ENCODE peak calls at places on chromosomes 11 and 22, in ten cellular contexts. M is mucosa of descending colon; G is body of pancreas; Y is naive thymus-derived CD4-positive, alpha-beta T cell; X is Panc1; Z is endodermal cell; K is choroid plexus epithelial cell; N is mesenchymal stem cell; Q is GM12878; U is AG09309. P is an unnamed sample.

GRCh38 chr11:116114198-116114651 is 610.0 kb upstream of the CADM1 start:
- DNase-seq in M (no peak), G (no peak), Y (no peak), X (no peak), Z (peak), K (no peak), N (no peak), Q (no peak), U (no peak), P (no peak)

GRCh38 chr11:11148104-11148509 is 204.9 kb downstream of the CSNK2A3 start:
- DNase-seq in M (peak), G (peak), Y (peak), X (no peak), Z (peak), K (peak), N (peak), Q (no peak), U (peak), P (peak)

GRCh38 chr11:46322759-46323158 is 24.5 kb upstream of the DGKZ start:
- DNase-seq in M (peak), G (no peak), Y (no peak), X (no peak), Z (peak), K (peak), N (no peak), Q (no peak), U (no peak), P (no peak)

GRCh38 chr11:120722539-120722938 is 211.0 kb downstream of the GRIK4 start:
- DNase-seq in M (no peak), G (no peak), Y (no peak), X (no peak), Z (no peak), K (no peak), N (no peak), Q (no peak), U (no peak), P (no peak)

GRCh38 chr11:119594639-119595249 is 134.3 kb downstream of the NECTIN1 start:
- DNase-seq in M (no peak), G (peak), Y (no peak), X (no peak), Z (no peak), K (peak), N (peak), Q (no peak), U (no peak), P (peak)

GRCh38 chr11:125375146-125375545 is 120.9 kb downstream of the FEZ1 start:
- DNase-seq in M (no peak), G (no peak), Y (no peak), X (no peak), Z (no peak), K (no peak), N (no peak), Q (no peak), U (no peak), P (no peak)

GRCh38 chr11:111310723-111311122 is 12.4 kb downstream of the POU2AF3 start:
- DNase-seq in M (no peak), G (no peak), Y (no peak), X (no peak), Z (no peak), K (no peak), N (no peak), Q (no peak), U (no peak), P (no peak)

GRCh38 chr11:45348729-45349128 is 62.6 kb upstream of the SYT13 start:
- DNase-seq in M (no peak), G (no peak), Y (no peak), X (no peak), Z (peak), K (no peak), N (no peak), Q (no peak), U (no peak), P (no peak)

GRCh38 chr11:43790444-43790794 is 90.2 kb upstream of the ALKBH3 start:
- DNase-seq in M (no peak), G (no peak), Y (no peak), X (no peak), Z (no peak), K (peak), N (no peak), Q (no peak), U (peak), P (peak)

GRCh38 chr22:37633693-37634504 is 5.6 kb upstream of the SH3BP1 start:
- DNase-seq in M (peak), G (peak), Y (peak), X (no peak), Z (peak), K (peak), N (peak), Q (peak), U (peak), P (no peak)
- H3K4me3 ChIP-seq in M (no peak), G (no peak), Y (peak), X (no peak), Z (no peak), K (peak), N (peak), Q (peak), U (no peak), P (no peak)

DNA sequence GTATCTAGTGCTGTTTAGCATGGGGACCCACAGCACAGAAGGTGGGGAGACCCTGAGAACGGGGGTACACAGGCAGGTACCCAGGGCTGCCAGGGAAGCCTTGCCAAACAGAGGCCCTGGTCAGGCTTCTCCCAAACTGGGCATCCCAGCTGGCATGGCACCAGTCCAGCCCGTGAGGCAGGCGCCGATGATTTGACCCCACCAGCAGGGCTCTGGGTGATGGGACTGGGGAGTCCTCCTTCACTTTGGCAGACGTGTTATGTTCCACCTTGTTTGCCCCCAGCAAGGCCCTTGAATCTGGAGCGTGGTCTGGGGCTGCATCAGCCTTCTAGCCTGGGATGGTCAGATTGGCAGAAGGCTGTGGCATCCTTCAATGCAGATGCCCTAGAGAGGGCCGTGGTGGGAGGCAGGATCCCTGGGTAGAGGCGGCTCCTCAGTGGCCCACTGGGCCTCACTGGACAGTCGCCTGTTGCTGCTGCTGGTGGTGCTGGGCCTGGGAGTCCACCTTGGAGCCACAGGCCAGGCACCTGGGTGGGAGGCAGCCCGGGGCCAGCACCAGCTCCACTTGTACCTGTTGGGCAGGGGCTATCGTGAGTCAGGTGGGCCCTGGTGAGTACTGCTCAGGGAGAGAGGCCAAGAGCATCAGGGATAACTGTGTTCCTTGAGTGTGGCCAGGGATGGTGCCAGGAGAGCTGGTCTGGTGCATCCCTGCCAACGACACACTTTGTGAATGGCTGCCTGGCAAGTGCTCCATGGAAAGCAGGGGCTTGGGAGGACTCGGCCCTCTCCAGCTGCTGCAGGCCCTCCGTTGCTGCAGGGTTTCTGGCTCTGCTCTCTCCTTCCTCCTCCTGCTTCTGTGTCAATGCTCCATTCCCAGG is 3.3 kb downstream of the ADORA2A start:
- DNase-seq in M (no peak), G (no peak), Y (no peak), X (no peak), Z (no peak), K (no peak), N (no peak), Q (no peak), U (no peak), P (no peak)
- H3K4me3 ChIP-seq in M (no peak), G (no peak), Y (no peak), X (no peak), Z (no peak), K (no peak), N (no peak), Q (peak), U (no peak), P (no peak)

GRCh38 chr11:64891880-64892279 is 13.5 kb upstream of the EHD1 start:
- DNase-seq in M (no peak), G (no peak), Y (no peak), X (no peak), Z (no peak), K (no peak), N (no peak), Q (no peak), U (no peak), P (no peak)

GRCh38 chr11:64892411-64892831 is 14.0 kb upstream of the EHD1 start:
- DNase-seq in M (peak), G (peak), Y (no peak), X (no peak), Z (no peak), K (no peak), N (no peak), Q (no peak), U (no peak), P (no peak)

GRCh38 chr11:64893194-64894069 is 15.0 kb upstream of the EHD1 start:
- DNase-seq in M (peak), G (peak), Y (no peak), X (no peak), Z (no peak), K (no peak), N (no peak), Q (no peak), U (no peak), P (no peak)

GRCh38 chr11:64894070-64894811 is 15.8 kb upstream of the EHD1 start:
- DNase-seq in M (peak), G (peak), Y (peak), X (no peak), Z (peak), K (peak), N (peak), Q (no peak), U (no peak), P (peak)

DNA sequence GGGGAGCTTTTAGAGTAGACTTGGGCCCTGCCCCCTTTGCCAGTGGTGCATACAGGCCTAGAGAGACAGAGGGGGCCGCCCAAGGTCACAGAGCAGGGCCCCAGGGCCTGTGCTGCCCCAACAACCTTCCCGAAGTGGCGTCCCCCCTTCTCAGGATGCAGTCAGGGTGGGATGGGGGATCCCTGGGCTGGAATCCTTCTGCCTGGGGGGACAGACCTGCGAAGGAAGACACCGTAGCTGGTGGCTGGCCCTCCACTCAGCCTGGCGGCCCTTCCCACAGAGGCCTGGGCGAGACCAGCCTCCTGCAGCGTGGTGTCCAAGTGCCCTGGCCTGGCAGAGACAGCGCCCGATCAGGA is 14.4 kb upstream of the EHD1 start:
- DNase-seq in M (peak), G (no peak), Y (no peak), X (no peak), Z (no peak), K (no peak), N (no peak), Q (no peak), U (no peak), P (no peak)
- H3K4me3 ChIP-seq in M (peak), G (peak), Y (no peak), X (no peak), Z (no peak), K (no peak), N (no peak), Q (no peak), U (no peak), P (no peak)

DNA sequence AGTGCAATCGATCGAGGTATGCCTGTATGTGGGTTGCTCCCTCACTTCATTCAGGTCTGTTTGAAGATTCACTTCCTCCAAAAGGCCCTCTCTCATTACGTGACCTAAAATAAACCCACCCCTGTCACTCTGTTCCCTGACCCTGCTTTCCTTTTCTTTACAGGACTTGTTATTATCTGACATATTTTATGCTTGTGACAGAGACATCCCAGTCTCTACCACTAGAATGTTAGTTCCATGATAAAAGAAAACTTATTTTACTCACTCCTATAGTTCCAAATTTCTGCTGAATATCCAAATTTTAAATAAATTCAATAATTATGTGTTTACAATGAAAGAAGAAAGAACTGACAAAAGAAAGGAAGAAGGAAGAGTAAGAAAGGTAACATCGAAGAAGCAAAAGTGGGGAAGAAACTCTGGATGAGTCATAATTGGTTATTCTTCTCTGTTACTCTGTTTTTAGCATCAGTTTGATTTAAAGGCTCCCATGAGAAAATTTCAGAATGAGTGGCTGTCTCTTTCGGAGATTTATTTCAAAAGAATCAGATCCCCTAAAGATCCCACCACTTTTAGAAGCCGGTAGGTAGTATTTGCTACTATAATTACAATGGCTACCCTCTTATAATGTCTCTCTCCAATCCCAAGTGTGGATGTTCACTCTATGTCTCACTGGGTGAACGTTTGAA is 33.5 kb downstream of the ENTHD1 start:
- DNase-seq in M (no peak), G (no peak), Y (no peak), X (no peak), Z (no peak), K (no peak), N (no peak), Q (peak), U (no peak), P (no peak)
- H3K4me3 ChIP-seq in M (no peak), G (no peak), Y (no peak), X (no peak), Z (no peak), K (no peak), N (no peak), Q (peak), U (no peak), P (no peak)

P was measured in epithelial cell of esophagus.